ENCODE peak calls at places on chromosome 14, in eight cellular contexts. S is stomach, W is upper lobe of left lung, P is transverse colon, R is H54, Q is IMR-90, C is uterus, D is heart left ventricle. A is an unnamed sample.

GRCh38 chr14:94136575-94137331 is 7.3 kb upstream of the IFI27L2 start:
- DNase-seq in D (peak; percentile 86), S (peak; percentile 95), P (peak; percentile 92), C (peak; percentile 86), W (peak; percentile 29), R (peak; percentile 55), Q (peak; percentile 76), A (peak; percentile 69)

GRCh38 chr14:40656301-40656700 is 950.4 kb upstream of the LRFN5 start:
- DNase-seq in S (no peak), W (no peak), Q (no peak), C (no peak), P (no peak), D (no peak), R (no peak), A (no peak)

GRCh38 chr14:93997082-93997481 is at the start of gene CCDC197:
- DNase-seq in Q (peak; percentile 28), S (no peak), D (no peak), W (no peak), C (no peak), R (no peak), P (no peak), A (no peak)

GRCh38 chr14:38856798-38857197 is 246.2 kb downstream of the SEC23A start:
- DNase-seq in D (no peak), Q (no peak), W (no peak), C (no peak), P (no peak), S (no peak), R (no peak), A (no peak)

GRCh38 chr14:49970474-49971147 is 77.7 kb downstream of the ARF6 start:
- DNase-seq in P (no peak), C (no peak), D (no peak), Q (peak; percentile 49), W (no peak), R (no peak), S (peak; percentile 42), A (peak; percentile 86)

GRCh38 chr14:41749425-41749824 is 142.7 kb downstream of the LRFN5 start:
- DNase-seq in W (no peak), S (no peak), R (no peak), P (no peak), D (no peak), Q (no peak), C (no peak), A (no peak)

GRCh38 chr14:51337520-51337919 is 97.5 kb downstream of the TMX1 start:
- DNase-seq in W (no peak), S (no peak), Q (no peak), C (no peak), R (no peak), D (no peak), P (no peak), A (no peak)

GRCh38 chr14:68514611-68515194 is 278.2 kb downstream of the ZFP36L1 start:
- DNase-seq in S (no peak), R (no peak), Q (no peak), D (no peak), W (no peak), P (no peak), C (no peak), A (no peak)

GRCh38 chr14:94681300-94682060 is 69.3 kb downstream of the SERPINA3 start:
- DNase-seq in W (no peak), R (peak; percentile 54), Q (peak; percentile 42), P (peak; percentile 15), S (peak; percentile 32), C (no peak), D (no peak), A (peak; percentile 15)

GRCh38 chr14:106518054-106518943 is 991.9 kb downstream of the TMEM121 start:
- DNase-seq in C (no peak), D (peak; percentile 34), R (no peak), Q (no peak), W (no peak), P (peak; percentile 67), S (peak; percentile 38), A (peak; percentile 1)

GRCh38 chr14:68047910-68048309 is 228.3 kb downstream of the RAD51B start:
- DNase-seq in S (no peak), P (no peak), D (no peak), C (no peak), R (peak; percentile 6), W (no peak), Q (peak; percentile 77), A (no peak)

GRCh38 chr14:59631237-59631636 is 54.6 kb upstream of the CCDC175 start:
- DNase-seq in W (no peak), P (no peak), Q (no peak), S (no peak), R (no peak), C (no peak), D (no peak), A (peak; percentile 5)

GRCh38 chr14:39302124-39302810 is 68.6 kb downstream of the MIA2 start:
- DNase-seq in P (no peak), R (no peak), S (no peak), Q (no peak), W (no peak), C (no peak), D (no peak), A (no peak)

GRCh38 chr14:104749111-104749649 is 3.8 kb upstream of the SIVA1 start:
- DNase-seq in C (no peak), W (no peak), S (no peak), D (no peak), P (peak; percentile 68), R (no peak), Q (peak; percentile 58), A (no peak)
- TF ChIP-seq POLR2A in C (no peak), W (no peak), S (no peak), D (no peak), P (no peak), R (no peak), Q (no peak), A (no peak)

DNA sequence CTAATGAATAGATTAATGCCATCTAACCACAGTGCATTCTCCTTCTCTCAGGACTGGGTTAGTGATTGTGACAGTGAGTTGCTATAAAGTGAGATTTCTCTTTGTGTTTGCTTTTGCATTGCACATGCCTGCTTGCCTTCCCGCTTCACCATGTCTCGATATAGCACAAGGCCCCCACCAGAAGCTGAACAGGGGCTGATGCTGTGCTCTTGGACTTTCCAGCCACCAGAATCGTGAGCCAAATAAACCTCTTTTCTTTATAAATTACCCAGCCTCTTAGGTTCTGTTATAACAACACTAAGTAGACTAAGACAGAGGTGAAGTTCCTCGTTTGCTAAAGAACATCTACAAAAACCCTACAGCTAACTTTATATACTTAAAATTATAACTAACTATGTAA is 173.0 kb downstream of the KIF26A start:
- DNase-seq in P (no peak), C (no peak), D (no peak), Q (no peak), W (no peak), S (no peak), R (no peak), A (no peak)
- TF ChIP-seq POLR2A in P (no peak), C (no peak), D (no peak), Q (no peak), W (no peak), S (no peak), R (no peak), A (no peak)

GRCh38 chr14:85731198-85731597 is 201.3 kb downstream of the FLRT2 start:
- DNase-seq in D (peak; percentile 45), S (no peak), P (no peak), R (no peak), W (no peak), Q (peak; percentile 64), C (peak; percentile 15), A (no peak)
- TF ChIP-seq POLR2A in D (no peak), S (no peak), P (no peak), R (no peak), W (no peak), Q (no peak), C (no peak), A (no peak)

GRCh38 chr14:35682802-35683201 is 126.3 kb downstream of the RALGAPA1 start:
- DNase-seq in D (no peak), P (no peak), W (no peak), S (no peak), C (no peak), Q (peak; percentile 53), R (no peak), A (no peak)
- TF ChIP-seq POLR2A in D (no peak), P (no peak), W (no peak), S (no peak), C (no peak), Q (no peak), R (no peak), A (no peak)

GRCh38 chr14:101761032-101761880 is at the start of gene PPP2R5C:
- DNase-seq in D (peak; percentile 94), P (peak; percentile 94), Q (peak; percentile 82), W (peak; percentile 97), C (peak; percentile 94), R (peak; percentile 96), S (peak; percentile 93), A (peak; percentile 92)

GRCh38 chr14:101758913-101759593 is 2.5 kb upstream of the PPP2R5C start:
- DNase-seq in C (no peak), W (no peak), Q (no peak), P (no peak), D (no peak), S (no peak), R (no peak), A (no peak)

GRCh38 chr14:101761881-101762529 is 496 bp downstream of the PPP2R5C start:
- DNase-seq in Q (no peak), C (peak; percentile 37), S (peak; percentile 54), D (peak; percentile 48), R (peak; percentile 42), P (peak; percentile 59), W (no peak), A (peak; percentile 42)

GRCh38 chr14:101762530-101763101 is 1.1 kb downstream of the PPP2R5C start:
- DNase-seq in W (no peak), C (no peak), S (no peak), R (no peak), D (no peak), Q (no peak), P (no peak), A (no peak)

DNA sequence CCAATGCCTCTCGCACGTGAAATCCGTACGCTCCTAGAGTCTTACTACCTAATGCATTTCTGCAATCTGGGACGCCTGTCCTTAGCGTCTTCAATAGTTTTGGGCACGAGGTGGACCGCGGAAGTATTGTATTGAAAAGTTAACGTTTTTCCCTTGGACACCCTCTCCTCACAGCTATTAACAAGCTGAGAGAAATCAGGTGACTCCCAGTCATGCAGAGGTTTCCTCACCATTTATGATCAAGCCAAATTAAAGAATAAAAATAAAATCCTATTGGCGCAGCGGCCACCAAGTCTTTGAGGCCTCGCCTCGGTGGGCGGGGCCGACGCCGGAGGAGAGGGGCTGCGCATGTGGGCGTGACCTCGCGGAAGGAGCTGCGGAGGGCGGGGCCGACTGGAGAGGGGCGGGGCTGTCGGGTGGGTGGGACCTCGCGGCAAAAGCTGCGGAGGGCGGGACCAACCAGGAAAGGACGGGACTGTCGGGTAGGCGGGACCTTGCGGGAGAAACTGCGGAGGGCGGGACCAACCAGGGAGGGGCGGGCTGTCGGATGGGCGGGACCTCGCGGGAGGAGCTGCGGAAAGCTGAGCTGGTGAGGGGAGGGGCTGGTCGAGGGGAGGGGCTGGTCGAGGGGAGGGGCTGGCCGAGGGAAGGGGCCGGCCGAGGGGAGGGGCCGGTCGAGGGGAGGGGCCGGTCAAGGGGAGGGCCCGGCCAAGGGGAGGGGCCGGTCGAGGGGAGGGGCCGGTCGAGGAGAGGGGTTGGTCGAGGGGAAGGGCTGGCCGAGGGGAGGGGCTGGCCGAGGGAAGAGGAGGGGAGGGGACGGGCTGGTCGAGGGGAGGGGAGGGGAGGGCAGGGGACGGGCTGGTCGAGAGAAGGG is 1.1 kb upstream of the PPP2R5C start:
- DNase-seq in P (peak; percentile 99), R (peak; percentile 84), S (peak; percentile 98), C (peak; percentile 99), D (peak; percentile 99), W (peak; percentile 98), Q (peak; percentile 98), A (peak; percentile 99)
- TF ChIP-seq POLR2A in P (peak; percentile 26), R (no peak), S (no peak), C (no peak), D (no peak), W (no peak), Q (no peak), A (no peak)

A was measured in erythroblast.